ENCODE peak calls at places on chromosomes 16 and 17, in six cellular contexts. One of them, this sample, is unnamed.

GRCh38 chr17:7997186-7997585 is 5.2 kb upstream of the GUCY2D start:
- DNase-seq in HTR-8/SVneo: no peak
- DNase-seq in hepatic stellate cell: no peak
- DNase-seq in heart left ventricle: peak
- DNase-seq in tibial nerve: no peak
- DNase-seq in occipital lobe: no peak
- DNase-seq in this sample: no peak

GRCh38 chr16:15857779-15858560 is 1.1 kb upstream of the MYH11 start:
- DNase-seq in HTR-8/SVneo: no peak
- DNase-seq in hepatic stellate cell: peak
- DNase-seq in heart left ventricle: peak
- DNase-seq in tibial nerve: peak
- DNase-seq in occipital lobe: no peak
- DNase-seq in this sample: no peak

GRCh38 chr17:32341141-32341856 is 674 bp downstream of the C17orf75 start:
- DNase-seq in HTR-8/SVneo: no peak
- DNase-seq in hepatic stellate cell: no peak
- DNase-seq in heart left ventricle: no peak
- DNase-seq in tibial nerve: no peak
- DNase-seq in occipital lobe: no peak
- DNase-seq in this sample: peak

GRCh38 chr17:70096861-70097260 is 21.8 kb downstream of the KCNJ16 start:
- DNase-seq in HTR-8/SVneo: no peak
- DNase-seq in hepatic stellate cell: no peak
- DNase-seq in heart left ventricle: no peak
- DNase-seq in tibial nerve: no peak
- DNase-seq in occipital lobe: no peak
- DNase-seq in this sample: no peak

GRCh38 chr16:14669776-14670175 is 24.3 kb downstream of the PLA2G10 start:
- DNase-seq in HTR-8/SVneo: peak
- DNase-seq in hepatic stellate cell: no peak
- DNase-seq in heart left ventricle: no peak
- DNase-seq in tibial nerve: no peak
- DNase-seq in occipital lobe: no peak
- DNase-seq in this sample: no peak

GRCh38 chr16:81478876-81479496 is 34.4 kb downstream of the CMIP start:
- DNase-seq in HTR-8/SVneo: no peak
- DNase-seq in hepatic stellate cell: no peak
- DNase-seq in heart left ventricle: peak
- DNase-seq in tibial nerve: peak
- DNase-seq in occipital lobe: no peak
- DNase-seq in this sample: no peak

GRCh38 chr16:90046122-90046970 is 27.1 kb upstream of the DBNDD1 start:
- DNase-seq in HTR-8/SVneo: no peak
- DNase-seq in hepatic stellate cell: no peak
- DNase-seq in heart left ventricle: no peak
- DNase-seq in tibial nerve: no peak
- DNase-seq in occipital lobe: no peak
- DNase-seq in this sample: no peak

GRCh38 chr17:8041249-8041928 is 2.5 kb downstream of the ALOX15B start:
- DNase-seq in HTR-8/SVneo: peak
- DNase-seq in hepatic stellate cell: peak
- DNase-seq in heart left ventricle: no peak
- DNase-seq in tibial nerve: peak
- DNase-seq in occipital lobe: no peak
- DNase-seq in this sample: no peak

GRCh38 chr17:78759203-78759968 is 22.7 kb downstream of the CYTH1 start:
- DNase-seq in HTR-8/SVneo: no peak
- DNase-seq in hepatic stellate cell: no peak
- DNase-seq in heart left ventricle: peak
- DNase-seq in tibial nerve: no peak
- DNase-seq in occipital lobe: no peak
- DNase-seq in this sample: no peak

GRCh38 chr16:1749152-1750117 is 21.9 kb downstream of the NME3 start:
- DNase-seq in HTR-8/SVneo: no peak
- DNase-seq in hepatic stellate cell: no peak
- DNase-seq in heart left ventricle: no peak
- DNase-seq in tibial nerve: no peak
- DNase-seq in occipital lobe: no peak
- DNase-seq in this sample: no peak

GRCh38 chr17:8109669-8110455 is 8.5 kb downstream of the ALOXE3 start:
- DNase-seq in HTR-8/SVneo: no peak
- DNase-seq in hepatic stellate cell: peak
- DNase-seq in heart left ventricle: peak
- DNase-seq in tibial nerve: peak
- DNase-seq in occipital lobe: no peak
- DNase-seq in this sample: no peak

GRCh38 chr17:17580662-17581470 is 10.6 kb downstream of the PEMT start:
- DNase-seq in HTR-8/SVneo: no peak
- DNase-seq in hepatic stellate cell: no peak
- DNase-seq in heart left ventricle: no peak
- DNase-seq in tibial nerve: peak
- DNase-seq in occipital lobe: no peak
- DNase-seq in this sample: no peak

GRCh38 chr17:80773243-80773991 is 218.2 kb upstream of the CHMP6 start:
- DNase-seq in HTR-8/SVneo: no peak
- DNase-seq in hepatic stellate cell: peak
- DNase-seq in heart left ventricle: peak
- DNase-seq in tibial nerve: no peak
- DNase-seq in occipital lobe: peak
- DNase-seq in this sample: peak

GRCh38 chr16:3646348-3646920 is 8.1 kb upstream of the DNASE1 start:
- DNase-seq in HTR-8/SVneo: no peak
- DNase-seq in hepatic stellate cell: no peak
- DNase-seq in heart left ventricle: no peak
- DNase-seq in tibial nerve: no peak
- DNase-seq in occipital lobe: no peak
- DNase-seq in this sample: no peak

GRCh38 chr16:3060339-3061127 is 4.9 kb upstream of the IL32 start:
- DNase-seq in HTR-8/SVneo: no peak
- DNase-seq in hepatic stellate cell: no peak
- DNase-seq in heart left ventricle: no peak
- DNase-seq in tibial nerve: no peak
- DNase-seq in occipital lobe: no peak
- DNase-seq in this sample: no peak

GRCh38 chr17:59600169-59600568 is 19.5 kb upstream of the CLTC start:
- DNase-seq in HTR-8/SVneo: no peak
- DNase-seq in hepatic stellate cell: no peak
- DNase-seq in heart left ventricle: no peak
- DNase-seq in tibial nerve: no peak
- DNase-seq in occipital lobe: no peak
- DNase-seq in this sample: no peak

GRCh38 chr16:57752581-57753447 is 17.2 kb downstream of the KATNB1 start:
- DNase-seq in HTR-8/SVneo: no peak
- DNase-seq in hepatic stellate cell: no peak
- DNase-seq in heart left ventricle: no peak
- DNase-seq in tibial nerve: no peak
- DNase-seq in occipital lobe: no peak
- DNase-seq in this sample: no peak

GRCh38 chr16:78903237-78903636 is 697.3 kb downstream of the MAF start:
- DNase-seq in HTR-8/SVneo: no peak
- DNase-seq in hepatic stellate cell: no peak
- DNase-seq in heart left ventricle: no peak
- DNase-seq in tibial nerve: no peak
- DNase-seq in occipital lobe: no peak
- DNase-seq in this sample: no peak

GRCh38 chr17:10614536-10615155 is 42.5 kb downstream of the MYH3 start:
- DNase-seq in HTR-8/SVneo: peak
- DNase-seq in hepatic stellate cell: peak
- DNase-seq in heart left ventricle: no peak
- DNase-seq in tibial nerve: peak
- DNase-seq in occipital lobe: no peak
- DNase-seq in this sample: peak

GRCh38 chr16:78122774-78123315 is 23.4 kb downstream of the WWOX start:
- DNase-seq in HTR-8/SVneo: peak
- DNase-seq in hepatic stellate cell: peak
- DNase-seq in heart left ventricle: no peak
- DNase-seq in tibial nerve: no peak
- DNase-seq in occipital lobe: peak
- DNase-seq in this sample: no peak

GRCh38 chr16:49441366-49441780 is 67.8 kb downstream of the C16orf78 start:
- DNase-seq in HTR-8/SVneo: no peak
- DNase-seq in hepatic stellate cell: no peak
- DNase-seq in heart left ventricle: peak
- DNase-seq in tibial nerve: peak
- DNase-seq in occipital lobe: no peak
- DNase-seq in this sample: no peak

GRCh38 chr17:34579979-34580684 is 750 bp downstream of the TMEM132E start:
- DNase-seq in HTR-8/SVneo: no peak
- DNase-seq in hepatic stellate cell: peak
- DNase-seq in heart left ventricle: peak
- DNase-seq in tibial nerve: no peak
- DNase-seq in occipital lobe: peak
- DNase-seq in this sample: peak

GRCh38 chr16:72291121-72291520 is 119.2 kb upstream of the PMFBP1 start:
- DNase-seq in HTR-8/SVneo: no peak
- DNase-seq in hepatic stellate cell: no peak
- DNase-seq in heart left ventricle: no peak
- DNase-seq in tibial nerve: no peak
- DNase-seq in occipital lobe: no peak
- DNase-seq in this sample: no peak

GRCh38 chr17:49597928-49598655 is 22.4 kb downstream of the NXPH3 start:
- DNase-seq in HTR-8/SVneo: no peak
- DNase-seq in hepatic stellate cell: no peak
- DNase-seq in heart left ventricle: no peak
- DNase-seq in tibial nerve: no peak
- DNase-seq in occipital lobe: no peak
- DNase-seq in this sample: no peak

GRCh38 chr16:53822936-53823529 is 119.1 kb downstream of the FTO start:
- DNase-seq in HTR-8/SVneo: no peak
- DNase-seq in hepatic stellate cell: no peak
- DNase-seq in heart left ventricle: no peak
- DNase-seq in tibial nerve: no peak
- DNase-seq in occipital lobe: no peak
- DNase-seq in this sample: no peak

GRCh38 chr17:27649929-27650328 is 18.9 kb downstream of the LGALS9 start:
- DNase-seq in HTR-8/SVneo: no peak
- DNase-seq in hepatic stellate cell: no peak
- DNase-seq in heart left ventricle: no peak
- DNase-seq in tibial nerve: peak
- DNase-seq in occipital lobe: no peak
- DNase-seq in this sample: peak

GRCh38 chr16:85888405-85889331 is 10.3 kb upstream of the IRF8 start:
- DNase-seq in HTR-8/SVneo: peak
- DNase-seq in hepatic stellate cell: peak
- DNase-seq in heart left ventricle: no peak
- DNase-seq in tibial nerve: no peak
- DNase-seq in occipital lobe: no peak
- DNase-seq in this sample: no peak

GRCh38 chr17:17545984-17546383 is 45.5 kb downstream of the PEMT start:
- DNase-seq in HTR-8/SVneo: no peak
- DNase-seq in hepatic stellate cell: no peak
- DNase-seq in heart left ventricle: peak
- DNase-seq in tibial nerve: no peak
- DNase-seq in occipital lobe: no peak
- DNase-seq in this sample: no peak